ENCODE peak calls at places on chromosome 9, in nine cellular contexts. L is tibial artery, O is caudate nucleus, C is neuronal stem cell, G is brain microvascular endothelial cell, A is A549, I is mammary epithelial cell, D is cardiac muscle cell, E is WERI-Rb-1. P is an unnamed sample.

GRCh38 chr9:5899292-5899691 is 8.6 kb downstream of the MLANA start:
- DNase-seq in O (no peak), L (no peak), E (no peak), C (no peak), A (peak; percentile 36), I (no peak), G (no peak), D (no peak), P (no peak)

GRCh38 chr9:18596920-18597319 is 123.0 kb downstream of the ADAMTSL1 start:
- DNase-seq in G (no peak), L (no peak), O (no peak), D (no peak), E (no peak), C (no peak), A (no peak), I (peak; percentile 65), P (no peak)

GRCh38 chr9:91817493-91818225 is 132.4 kb downstream of the ROR2 start:
- DNase-seq in O (no peak), C (peak; percentile 48), A (no peak), L (peak; percentile 61), E (peak; percentile 52), G (peak; percentile 30), D (no peak), I (no peak), P (no peak)

GRCh38 chr9:31519011-31519410 is 865.4 kb upstream of the ACO1 start:
- DNase-seq in L (no peak), D (no peak), E (peak; percentile 26), G (no peak), A (no peak), I (no peak), O (no peak), C (no peak), P (no peak)

GRCh38 chr9:114263853-114264510 is 58.9 kb upstream of the ORM1 start:
- DNase-seq in C (peak; percentile 37), G (no peak), A (no peak), O (no peak), I (no peak), D (peak; percentile 52), L (no peak), E (peak; percentile 86), P (no peak)

GRCh38 chr9:126527109-126527825 is 86.5 kb upstream of the LMX1B start:
- DNase-seq in A (no peak), O (no peak), I (no peak), G (no peak), C (no peak), L (no peak), E (no peak), D (no peak), P (no peak)

GRCh38 chr9:78609471-78609870 is 312.5 kb downstream of the PSAT1 start:
- DNase-seq in I (no peak), A (no peak), E (no peak), O (no peak), G (no peak), C (no peak), L (no peak), D (no peak), P (no peak)

GRCh38 chr9:34989946-34990635 is 546 bp downstream of the DNAJB5 start:
- DNase-seq in G (no peak), O (no peak), L (peak; percentile 91), E (peak; percentile 80), C (peak; percentile 81), A (no peak), I (no peak), D (peak; percentile 85), P (no peak)

GRCh38 chr9:126151031-126151670 is 175.5 kb upstream of the MVB12B start:
- DNase-seq in O (no peak), E (no peak), C (no peak), L (peak; percentile 43), I (no peak), D (no peak), A (no peak), G (no peak), P (peak; percentile 68)

GRCh38 chr9:976258-976804 is at the start of gene DMRT3:
- DNase-seq in G (no peak), C (peak; percentile 59), O (no peak), L (no peak), A (no peak), I (no peak), D (peak; percentile 45), E (peak; percentile 91), P (no peak)

GRCh38 chr9:36064448-36065037 is 27.8 kb downstream of the RECK start:
- DNase-seq in E (no peak), I (peak; percentile 24), G (peak; percentile 33), L (no peak), D (peak; percentile 14), A (no peak), C (no peak), O (no peak), P (no peak)

GRCh38 chr9:136831720-136832104 is 10.6 kb upstream of the AJM1 start:
- DNase-seq in D (no peak), I (no peak), E (no peak), G (no peak), O (no peak), A (no peak), L (peak; percentile 65), C (no peak), P (no peak)

GRCh38 chr9:136832581-136832980 is 9.7 kb upstream of the AJM1 start:
- DNase-seq in C (no peak), G (no peak), D (no peak), I (no peak), L (no peak), E (no peak), A (no peak), O (no peak), P (no peak)

GRCh38 chr9:136829412-136829811 is 12.9 kb upstream of the AJM1 start:
- DNase-seq in D (no peak), A (no peak), G (no peak), C (no peak), L (no peak), I (no peak), O (no peak), E (no peak), P (no peak)

GRCh38 chr9:136829981-136830885 is 12.0 kb upstream of the AJM1 start:
- DNase-seq in C (no peak), O (no peak), I (no peak), D (no peak), G (no peak), L (peak; percentile 68), E (no peak), A (no peak), P (no peak)

GRCh38 chr9:136831002-136831719 is 11.1 kb upstream of the AJM1 start:
- DNase-seq in G (no peak), E (no peak), C (no peak), L (peak; percentile 51), D (no peak), O (no peak), I (no peak), A (no peak), P (no peak)
- H3K27ac ChIP-seq in G (no peak overlapping the region), E (no peak overlapping the region), C (no peak overlapping the region), L (no peak overlapping the region), D (no peak overlapping the region), O (no peak overlapping the region), I (no peak overlapping the region), A (no peak overlapping the region), P (no peak overlapping the region)

GRCh38 chr9:88775037-88775471 is 216.2 kb upstream of the S1PR3 start:
- DNase-seq in D (no peak), C (no peak), G (peak; percentile 97), L (no peak), O (no peak), A (peak; percentile 89), I (peak; percentile 82), E (no peak), P (no peak)
- H3K27ac ChIP-seq in D (no peak overlapping the region), C (no peak overlapping the region), G (peak overlapping the region; percentile 99), L (peak overlapping the region; percentile 48), O (no peak overlapping the region), A (peak overlapping the region; percentile 96), I (peak overlapping the region; percentile 83), E (no peak overlapping the region), P (no peak overlapping the region)

GRCh38 chr9:28439688-28440087 is 866.4 kb upstream of the C9orf72 start:
- DNase-seq in C (no peak), O (no peak), D (no peak), G (no peak), I (peak; percentile 64), E (no peak), L (no peak), A (no peak), P (no peak)

GRCh38 chr9:28444637-28445036 is 871.4 kb upstream of the C9orf72 start:
- DNase-seq in A (no peak), E (no peak), O (no peak), C (no peak), L (no peak), I (no peak), D (no peak), G (no peak), P (no peak)

GRCh38 chr9:28445211-28445610 is 871.9 kb upstream of the C9orf72 start:
- DNase-seq in C (no peak), G (no peak), E (no peak), A (no peak), O (no peak), D (no peak), I (peak; percentile 61), L (no peak), P (no peak)

GRCh38 chr9:28443461-28443860 is 870.2 kb upstream of the C9orf72 start:
- DNase-seq in L (no peak), D (no peak), G (no peak), E (no peak), C (no peak), A (no peak), O (no peak), I (no peak), P (peak; percentile 38)
- H3K27ac ChIP-seq in L (no peak overlapping the region), D (no peak overlapping the region), G (no peak overlapping the region), E (no peak overlapping the region), C (no peak overlapping the region), A (no peak overlapping the region), O (no peak overlapping the region), I (no peak overlapping the region), P (no peak overlapping the region)

GRCh38 chr9:136333045-136333444 is 5.7 kb downstream of the GPSM1 start:
- DNase-seq in E (no peak), A (no peak), D (no peak), I (no peak), G (no peak), L (no peak), O (no peak), C (no peak), P (no peak)

GRCh38 chr9:136334541-136334940 is 7.2 kb downstream of the GPSM1 start:
- DNase-seq in O (no peak), C (no peak), I (no peak), D (no peak), E (no peak), G (no peak), L (no peak), A (no peak), P (no peak)

GRCh38 chr9:136331556-136332481 is 4.5 kb downstream of the GPSM1 start:
- DNase-seq in A (no peak), O (no peak), C (no peak), D (no peak), G (no peak), E (peak; percentile 90), I (no peak), L (no peak), P (no peak)

GRCh38 chr9:136332482-136332983 is 5.2 kb downstream of the GPSM1 start:
- DNase-seq in E (no peak), A (no peak), L (no peak), I (no peak), C (no peak), O (no peak), G (no peak), D (no peak), P (no peak)

DNA sequence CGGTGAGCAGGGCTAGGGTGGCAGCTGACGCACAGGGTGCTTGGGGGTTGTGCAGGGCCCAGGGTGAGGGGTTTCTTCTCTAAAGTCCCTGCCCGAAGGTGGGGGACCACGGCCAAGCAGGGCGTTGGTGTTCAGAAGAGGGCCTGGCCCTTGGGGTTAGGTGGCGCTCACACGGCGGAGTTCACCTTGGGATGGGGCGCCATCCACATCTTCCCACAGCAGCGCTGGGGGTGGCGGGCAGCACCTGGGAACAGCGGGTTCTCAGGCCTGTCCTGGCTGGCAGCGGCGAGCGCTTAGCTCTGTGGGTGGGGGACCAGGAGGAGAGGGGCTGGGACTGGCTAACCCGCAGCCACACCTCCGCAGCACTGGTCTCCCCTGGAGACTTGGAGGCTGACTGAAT is 6.1 kb downstream of the GPSM1 start:
- DNase-seq in I (no peak), A (no peak), C (no peak), E (no peak), D (no peak), G (no peak), O (no peak), L (no peak), P (no peak)
- H3K27ac ChIP-seq in I (no peak overlapping the region), A (no peak overlapping the region), C (no peak overlapping the region), E (peak overlapping the region; percentile 18), D (no peak overlapping the region), G (no peak overlapping the region), O (no peak overlapping the region), L (no peak overlapping the region), P (no peak overlapping the region)